ENCODE peak calls at places on chromosome 16, in ten cellular contexts. B is GM12878, Y is suprapubic skin, T is transverse colon, F is ovary, E is H1, H is SK-N-SH, X is stomach, N is A549, V is sigmoid colon. Z is an unnamed sample.

GRCh38 chr16:89257281-89257731 is 39.8 kb downstream of the ZNF778 start:
- DNase-seq in B (no peak), Y (no peak), T (no peak), F (peak; percentile 29), E (no peak), H (peak; percentile 64), X (no peak), N (no peak), V (no peak), Z (no peak)

GRCh38 chr16:70523013-70523620 is at the start of gene COG4:
- DNase-seq in B (peak; percentile 58), Y (peak; percentile 95), T (peak; percentile 89), F (peak; percentile 82), E (peak; percentile 59), H (peak; percentile 90), X (peak; percentile 86), N (peak; percentile 88), V (peak; percentile 92), Z (peak; percentile 70)

GRCh38 chr16:81036751-81037350 is 1.2 kb downstream of the ATMIN start:
- DNase-seq in B (no peak), Y (no peak), T (no peak), F (no peak), E (no peak), H (peak; percentile 25), X (no peak), N (no peak), V (no peak), Z (no peak)

GRCh38 chr16:53458623-53459022 is 24.4 kb downstream of the RBL2 start:
- DNase-seq in B (no peak), Y (no peak), T (no peak), F (no peak), E (no peak), H (no peak), X (no peak), N (no peak), V (no peak), Z (no peak)

GRCh38 chr16:47888142-47888541 is 267.7 kb downstream of the ABCC12 start:
- DNase-seq in B (no peak), Y (no peak), T (no peak), F (no peak), E (peak; percentile 34), H (no peak), X (no peak), N (peak; percentile 13), V (no peak), Z (no peak)

GRCh38 chr16:64343061-64343819 is 778.6 kb downstream of the CDH11 start:
- DNase-seq in B (no peak), Y (no peak), T (no peak), F (no peak), E (no peak), H (no peak), X (no peak), N (no peak), V (no peak), Z (no peak)

GRCh38 chr16:80100846-80101451 is 439.8 kb upstream of the DYNLRB2 start:
- DNase-seq in B (no peak), Y (no peak), T (no peak), F (no peak), E (no peak), H (no peak), X (no peak), N (no peak), V (no peak), Z (no peak)

GRCh38 chr16:10521681-10522274 is 58.6 kb downstream of the EMP2 start:
- DNase-seq in B (no peak), Y (no peak), T (peak; percentile 70), F (peak; percentile 47), E (no peak), H (peak; percentile 75), X (peak; percentile 65), N (peak; percentile 45), V (peak; percentile 76), Z (peak; percentile 69)

GRCh38 chr16:106623-107324 is 28.7 kb downstream of the MPG start:
- DNase-seq in B (no peak), Y (no peak), T (peak; percentile 46), F (peak; percentile 49), E (peak; percentile 41), H (peak; percentile 79), X (peak; percentile 68), N (peak; percentile 71), V (no peak), Z (no peak)

GRCh38 chr16:1237990-1238389 is 2.5 kb upstream of the TPSAB1 start:
- DNase-seq in B (peak; percentile 4), Y (no peak), T (no peak), F (no peak), E (no peak), H (no peak), X (no peak), N (no peak), V (peak; percentile 3), Z (no peak)

GRCh38 chr16:88523381-88524159 is 46.6 kb upstream of the ZC3H18 start:
- DNase-seq in B (no peak), Y (no peak), T (no peak), F (no peak), E (no peak), H (no peak), X (no peak), N (no peak), V (no peak), Z (no peak)

GRCh38 chr16:54077412-54077821 is 209.2 kb downstream of the IRX3 start:
- DNase-seq in B (no peak), Y (no peak), T (no peak), F (no peak), E (no peak), H (no peak), X (no peak), N (peak; percentile 38), V (no peak), Z (no peak)

GRCh38 chr16:24135624-24136296 is 120.4 kb upstream of the CACNG3 start:
- DNase-seq in B (no peak), Y (no peak), T (no peak), F (no peak), E (no peak), H (no peak), X (no peak), N (no peak), V (no peak), Z (no peak)

GRCh38 chr16:24138024-24138423 is 118.1 kb upstream of the CACNG3 start:
- DNase-seq in B (no peak), Y (no peak), T (no peak), F (no peak), E (peak; percentile 27), H (no peak), X (no peak), N (no peak), V (no peak), Z (no peak)

GRCh38 chr16:24141917-24142316 is 114.2 kb upstream of the CACNG3 start:
- DNase-seq in B (no peak), Y (no peak), T (no peak), F (no peak), E (no peak), H (no peak), X (no peak), N (no peak), V (no peak), Z (no peak)

GRCh38 chr16:24141466-24141865 is 114.7 kb upstream of the CACNG3 start:
- DNase-seq in B (no peak), Y (no peak), T (no peak), F (no peak), E (no peak), H (no peak), X (no peak), N (no peak), V (no peak), Z (no peak)

GRCh38 chr16:24139282-24139681 is 116.9 kb upstream of the CACNG3 start:
- DNase-seq in B (no peak), Y (no peak), T (no peak), F (no peak), E (peak; percentile 41), H (no peak), X (no peak), N (no peak), V (no peak), Z (no peak)
- TF ChIP-seq EP300 in B (no peak), Y (no peak), T (no peak), F (no peak), E (no peak), H (no peak), X (no peak), N (no peak), V (no peak), Z (no peak)

DNA sequence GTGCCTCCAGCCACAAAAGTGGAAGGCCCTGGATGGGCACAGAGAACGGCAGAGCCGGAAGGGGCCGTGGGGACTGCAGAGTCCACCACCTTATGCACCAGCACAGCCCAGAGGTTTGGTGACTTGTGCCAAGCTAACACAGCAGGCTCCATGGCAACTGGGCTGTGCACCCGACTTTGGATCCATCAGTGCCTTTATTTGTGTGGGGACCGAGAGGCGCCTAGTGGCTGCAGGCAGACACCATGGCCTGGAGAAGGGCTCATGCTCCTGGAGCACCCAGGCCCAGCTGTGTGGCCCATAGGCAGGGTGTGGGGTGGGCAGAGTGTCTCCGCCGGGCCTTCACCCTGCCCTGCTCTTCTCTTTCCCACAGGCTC is 10.2 kb downstream of the C16orf90 start:
- DNase-seq in B (no peak), Y (no peak), T (no peak), F (no peak), E (no peak), H (peak; percentile 12), X (no peak), N (no peak), V (no peak), Z (no peak)
- TF ChIP-seq EP300 in B (no peak), Y (no peak), T (no peak), F (no peak), E (no peak), H (no peak), X (no peak), N (no peak), V (no peak), Z (no peak)

GRCh38 chr16:14618566-14618965 is 11.5 kb downstream of the PARN start:
- DNase-seq in B (no peak), Y (no peak), T (no peak), F (no peak), E (no peak), H (no peak), X (no peak), N (no peak), V (no peak), Z (no peak)
- TF ChIP-seq EP300 in B (no peak), Y (no peak), T (no peak), F (no peak), E (no peak), H (no peak), X (no peak), N (no peak), V (no peak), Z (no peak)

DNA sequence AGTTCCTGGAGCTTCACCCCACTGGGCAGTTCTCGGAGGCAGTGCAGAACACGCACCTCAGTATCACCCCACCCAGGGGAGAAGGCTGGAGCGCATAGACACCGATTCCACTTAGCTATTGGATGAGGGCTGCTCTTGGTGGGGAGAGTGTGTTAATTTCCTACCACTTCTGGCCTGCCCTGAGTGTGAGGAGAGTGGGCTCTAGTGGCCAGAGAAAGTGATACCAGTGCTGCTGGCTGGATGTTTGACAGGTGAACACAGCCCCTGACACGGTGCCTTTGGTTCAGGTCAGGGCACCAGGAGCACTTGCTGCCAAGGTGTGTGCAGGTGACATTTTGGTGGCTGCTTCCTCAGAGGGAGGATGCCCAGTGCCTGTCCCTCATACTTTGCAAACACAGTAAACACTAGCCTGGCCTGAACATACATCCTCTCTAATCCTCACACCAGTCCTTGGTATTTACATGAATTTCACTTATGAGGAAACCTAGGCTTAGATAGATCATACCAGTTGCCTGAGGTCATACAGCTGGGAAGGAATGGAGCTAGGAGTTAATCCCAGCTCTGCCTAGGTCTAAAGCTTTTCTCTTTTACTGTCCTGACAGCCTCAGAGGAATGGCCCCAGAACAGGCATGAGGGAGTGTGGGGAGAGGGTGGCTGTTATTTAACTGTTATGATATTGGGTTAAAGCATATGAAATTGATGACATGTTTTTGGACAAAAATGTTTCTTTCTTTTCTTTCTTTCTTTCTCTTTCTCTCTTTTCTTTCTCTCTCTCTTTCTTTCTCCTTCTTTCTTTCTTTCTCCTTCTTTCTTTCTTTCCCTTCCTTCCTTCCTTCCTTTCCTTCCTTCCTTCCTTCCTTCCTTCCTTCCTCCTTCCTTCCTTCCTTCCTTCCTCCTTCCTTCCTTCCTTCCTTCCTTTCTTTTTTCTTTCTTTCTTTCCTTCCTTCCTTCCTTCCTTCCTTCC is 21.0 kb upstream of the ITGAX start:
- DNase-seq in B (no peak), Y (no peak), T (no peak), F (no peak), E (no peak), H (peak; percentile 22), X (no peak), N (peak; percentile 42), V (peak; percentile 53), Z (no peak)
- TF ChIP-seq EP300 in B (no peak), Y (no peak), T (no peak), F (no peak), E (no peak), H (no peak), X (no peak), N (no peak), V (no peak), Z (no peak)